ENCODE peak calls at places on chromosomes 2 and 18, in four cellular contexts. F is K562, D is HCT116, Q is H1. P is an unnamed sample.
A peak's percentile ranks its signal among the peaks of the same experiment; 100 is the strongest.

GRCh38 chr18:28095631-28096030 is 81.3 kb downstream of the CDH2 start:
- DNase-seq in F (no peak), Q (no peak), D (no peak), P (no peak)

GRCh38 chr2:127700527-127701192 is 637 bp upstream of the SFT2D3 start:
- DNase-seq in Q (peak; percentile 66), D (peak; percentile 95), F (peak; percentile 97), P (no peak)

GRCh38 chr18:41829648-41830516 is 125.2 kb upstream of the PIK3C3 start:
- DNase-seq in D (no peak), Q (no peak), F (no peak), P (no peak)

GRCh38 chr2:172710584-172711024 is 25.0 kb upstream of the RAPGEF4 start:
- DNase-seq in D (no peak), Q (no peak), F (peak; percentile 37), P (peak; percentile 62)

GRCh38 chr2:126358122-126358521 is 297.8 kb upstream of the GYPC start:
- DNase-seq in D (no peak), F (no peak), Q (no peak), P (no peak)

GRCh38 chr2:68994864-68995263 is 18.1 kb upstream of the ANTXR1 start:
- DNase-seq in F (no peak), D (no peak), Q (no peak), P (no peak)

GRCh38 chr2:203737360-203737759 is 30.9 kb downstream of the CD28 start:
- DNase-seq in F (no peak), D (no peak), Q (no peak), P (no peak)

GRCh38 chr18:80225685-80226084 is 21.6 kb downstream of the PARD6G start:
- DNase-seq in Q (no peak), F (no peak), D (no peak), P (no peak)

GRCh38 chr2:119849838-119850565 is 90.3 kb downstream of the PTPN4 start:
- DNase-seq in Q (no peak), F (no peak), D (no peak), P (no peak)

GRCh38 chr2:26450031-26450635 is 27.8 kb downstream of the OTOF start:
- DNase-seq in D (no peak), F (no peak), Q (no peak), P (no peak)

GRCh38 chr2:85728883-85729824 is 24.6 kb upstream of the ATOH8 start:
- DNase-seq in F (peak; percentile 85), Q (peak; percentile 71), D (peak; percentile 39), P (peak; percentile 72)

GRCh38 chr2:24011278-24012104 is 1.6 kb downstream of the MFSD2B start:
- DNase-seq in D (no peak), F (peak; percentile 96), Q (no peak), P (no peak)

GRCh38 chr18:74869904-74870863 is 272.5 kb downstream of the ZNF407 start:
- DNase-seq in F (no peak), D (no peak), Q (no peak), P (no peak)

GRCh38 chr2:121104721-121105141 is 180.3 kb downstream of the TFCP2L1 start:
- DNase-seq in D (no peak), F (peak; percentile 7), Q (no peak), P (no peak)

GRCh38 chr18:22113144-22113813 is 56.1 kb upstream of the GATA6 start:
- DNase-seq in F (no peak), Q (no peak), D (no peak), P (no peak)

GRCh38 chr2:204533629-204534370 is 11.5 kb upstream of the PARD3B start:
- DNase-seq in D (no peak), F (no peak), Q (no peak), P (peak; percentile 56)

GRCh38 chr2:127161176-127162136 is 54.5 kb upstream of the BIN1 start:
- DNase-seq in Q (no peak), F (no peak), D (no peak), P (no peak)

GRCh38 chr18:36095936-36096519 is 28.7 kb upstream of the RPRD1A start:
- DNase-seq in D (peak; percentile 71), F (peak; percentile 74), Q (no peak), P (peak; percentile 66)

GRCh38 chr2:111946294-111947114 is 48.1 kb downstream of the MERTK start:
- DNase-seq in D (peak; percentile 94), Q (no peak), F (no peak), P (peak; percentile 13)

GRCh38 chr18:36602620-36603019 is 226.2 kb downstream of the TPGS2 start:
- DNase-seq in F (no peak), Q (no peak), D (no peak), P (no peak)

GRCh38 chr2:27613985-27614384 is 14.8 kb downstream of the CCDC121 start:
- DNase-seq in Q (no peak), F (no peak), D (no peak), P (no peak)

GRCh38 chr2:96100893-96101304 is 15.5 kb downstream of the ADRA2B start:
- DNase-seq in D (no peak), Q (no peak), F (no peak), P (no peak)

GRCh38 chr2:173959909-173960308 is 5.3 kb downstream of the SP3 start:
- DNase-seq in Q (no peak), F (no peak), D (no peak), P (no peak)

GRCh38 chr2:85418132-85419008 is at the start of gene SH2D6:
- DNase-seq in D (peak; percentile 52), F (peak; percentile 93), Q (no peak), P (no peak)

GRCh38 chr2:211722928-211723327 is 815.7 kb downstream of the ERBB4 start:
- DNase-seq in Q (no peak), D (no peak), F (no peak), P (no peak)

GRCh38 chr2:222594679-222595078 is 61.2 kb downstream of the FARSB start:
- DNase-seq in Q (no peak), F (no peak), D (no peak), P (no peak)

GRCh38 chr2:62056341-62056740 is 139.6 kb upstream of the B3GNT2 start:
- DNase-seq in Q (no peak), F (no peak), D (no peak), P (no peak)

GRCh38 chr2:104976603-104977120 is 61.2 kb upstream of the MRPS9 start:
- DNase-seq in F (peak; percentile 50), D (peak; percentile 40), Q (no peak), P (peak; percentile 42)

GRCh38 chr2:1136071-1136470 is 185.4 kb downstream of the SNTG2 start:
- DNase-seq in F (peak; percentile 4), Q (no peak), D (no peak), P (peak; percentile 28)

GRCh38 chr2:127609818-127610217 is 36.1 kb upstream of the GPR17 start:
- DNase-seq in Q (no peak), D (no peak), F (no peak), P (no peak)

GRCh38 chr2:65564299-65564698 is 131.9 kb upstream of the SPRED2 start:
- DNase-seq in F (no peak), D (no peak), Q (no peak), P (no peak)

GRCh38 chr2:127953849-127954248 is 68.1 kb upstream of the AMMECR1L start:
- DNase-seq in D (peak; percentile 3), Q (no peak), F (no peak), P (no peak)

GRCh38 chr2:58064136-58064535 is 17.5 kb downstream of the VRK2 start:
- DNase-seq in D (no peak), Q (no peak), F (no peak), P (no peak)

GRCh38 chr2:36569267-36569860 is 28.6 kb downstream of the FEZ2 start:
- DNase-seq in Q (no peak), D (no peak), F (no peak), P (no peak)

GRCh38 chr2:160409480-160409879 is 84.1 kb downstream of the RBMS1 start:
- DNase-seq in D (no peak), F (no peak), Q (no peak), P (no peak)

GRCh38 chr18:4200399-4200798 is 254.7 kb downstream of the DLGAP1 start:
- DNase-seq in F (no peak), D (no peak), Q (no peak), P (no peak)

GRCh38 chr18:4203525-4203924 is 251.6 kb downstream of the DLGAP1 start:
- DNase-seq in Q (no peak), F (no peak), D (no peak), P (no peak)

GRCh38 chr18:4208408-4208807 is 246.7 kb downstream of the DLGAP1 start:
- DNase-seq in Q (no peak), F (no peak), D (no peak), P (no peak)

GRCh38 chr18:4207383-4207782 is 247.7 kb downstream of the DLGAP1 start:
- DNase-seq in D (no peak), Q (peak; percentile 17), F (no peak), P (no peak)

DNA sequence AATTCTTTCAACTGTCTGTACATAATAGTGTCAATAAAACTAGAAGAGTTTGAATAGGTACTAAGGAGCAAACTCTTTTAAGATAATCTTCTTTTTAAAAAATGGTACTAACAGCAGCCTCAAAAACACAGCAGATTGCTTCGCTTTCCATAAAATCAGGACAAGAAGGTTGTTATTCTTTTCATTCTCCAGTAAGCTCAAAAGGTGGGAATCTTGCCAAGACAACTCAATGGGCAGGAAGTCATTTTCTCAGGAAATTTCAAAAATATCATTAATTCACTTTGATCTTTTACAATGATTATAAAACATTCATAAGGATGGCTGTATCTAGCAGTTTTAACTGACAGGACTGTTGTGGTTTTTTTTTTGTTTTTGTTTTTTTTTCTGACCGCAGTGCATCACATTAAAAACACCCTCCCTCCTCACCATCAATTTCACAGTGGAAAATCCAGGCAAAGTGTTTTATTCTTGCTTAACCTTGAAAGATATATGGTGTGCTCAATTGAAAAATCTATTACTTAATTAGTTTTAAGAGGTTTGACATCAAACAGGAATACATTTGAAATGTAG is 250.9 kb downstream of the DLGAP1 start:
- DNase-seq in D (no peak), F (no peak), Q (no peak), P (no peak)
- TF ChIP-seq JUND in D (no peak), F (no peak), Q (no peak), P (no peak)

DNA sequence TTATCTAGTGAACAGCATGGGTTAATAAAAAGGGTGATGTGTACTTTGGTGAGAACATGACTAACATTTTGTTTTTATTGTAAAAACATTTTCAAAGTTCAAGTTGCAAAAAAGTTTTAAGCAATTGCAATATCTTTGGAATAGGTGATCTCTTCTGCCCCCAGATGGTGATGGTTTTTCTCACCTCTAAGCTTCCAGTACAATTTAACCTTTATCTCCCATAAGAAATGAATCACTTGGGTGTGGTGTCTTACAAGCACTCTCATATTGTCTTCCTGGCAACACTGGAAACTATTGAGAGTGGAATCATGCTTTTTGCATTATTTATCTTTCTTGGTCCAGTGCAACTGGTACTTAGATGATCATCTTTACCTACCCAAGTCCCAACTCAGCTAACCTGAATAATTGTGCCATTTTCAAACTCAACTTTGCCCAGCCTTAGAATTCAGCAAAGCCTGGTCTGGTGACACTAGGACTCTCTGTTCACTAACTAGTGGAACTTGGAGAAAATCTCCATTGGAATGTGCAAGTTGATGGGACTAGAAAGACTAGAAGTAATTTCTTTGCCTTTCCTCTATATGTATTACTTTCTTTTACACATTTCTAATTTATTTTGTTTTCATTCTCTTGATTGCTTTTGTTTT is 964.6 kb upstream of the ZEB2 start:
- DNase-seq in D (peak; percentile 69), F (peak; percentile 37), Q (no peak), P (peak; percentile 12)
- TF ChIP-seq JUND in D (no peak), F (peak; percentile 50), Q (no peak), P (no peak)

DNA sequence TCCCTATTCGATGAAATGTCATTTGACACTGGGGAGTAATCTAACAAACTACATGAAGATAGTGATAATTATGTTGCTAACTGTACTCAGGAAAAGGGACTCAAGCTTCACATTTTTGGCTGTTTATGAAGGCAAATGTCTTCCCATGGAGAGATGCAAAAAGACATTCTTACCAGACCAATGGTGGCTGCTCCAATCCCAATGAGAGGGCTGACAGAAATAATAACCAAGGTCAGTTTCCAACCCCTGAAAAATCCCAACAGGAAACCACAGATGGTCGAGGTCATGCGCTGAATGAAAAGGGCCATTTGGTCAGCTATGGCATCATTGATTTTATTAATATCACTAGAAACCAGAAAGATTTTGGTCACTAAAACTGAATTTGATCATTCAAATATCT is 37.6 kb downstream of the ABCB11 start:
- DNase-seq in F (no peak), Q (no peak), D (no peak), P (no peak)
- TF ChIP-seq JUND in F (no peak), Q (no peak), D (no peak), P (no peak)

GRCh38 chr2:178863856-178864620 is 56.8 kb upstream of the TTN start:
- DNase-seq in D (no peak), F (no peak), Q (no peak), P (no peak)
- TF ChIP-seq JUND in D (no peak), F (no peak), Q (no peak), P (no peak)

P was measured in T47D.